ENCODE peak calls at places on chromosomes 13 and 19, in nine cellular contexts. D, T, Z, E, C, Q, S, V and R are unnamed samples.

GRCh38 chr13:23715762-23716235 is 145.6 kb downstream of the TNFRSF19 start:
- DNase-seq in D (no peak), T (no peak), Z (no peak), E (no peak), C (peak), Q (no peak), S (no peak), V (no peak), R (no peak)

GRCh38 chr19:1618157-1619093 is 13.2 kb upstream of the UQCR11 start:
- DNase-seq in D (peak), T (no peak), Z (no peak), E (no peak), C (peak), Q (no peak), S (no peak), V (no peak), R (no peak)

GRCh38 chr19:11752244-11752736 is 13.5 kb upstream of the ZNF823 start:
- DNase-seq in D (no peak), T (no peak), Z (no peak), E (no peak), C (no peak), Q (no peak), S (no peak), V (no peak), R (no peak)

GRCh38 chr13:20684535-20684934 is 19.0 kb upstream of the IL17D start:
- DNase-seq in D (no peak), T (no peak), Z (no peak), E (no peak), C (no peak), Q (no peak), S (no peak), V (no peak), R (no peak)

GRCh38 chr13:111658150-111659100 is 338.0 kb downstream of the TEX29 start:
- DNase-seq in D (no peak), T (no peak), Z (peak), E (peak), C (peak), Q (no peak), S (no peak), V (no peak), R (no peak)

GRCh38 chr13:77751513-77752456 is 54.3 kb downstream of the SLAIN1 start:
- DNase-seq in D (peak), T (no peak), Z (no peak), E (peak), C (peak), Q (no peak), S (no peak), V (no peak), R (no peak)

GRCh38 chr19:49559928-49560327 is 20.4 kb downstream of the NOSIP start:
- DNase-seq in D (no peak), T (no peak), Z (no peak), E (no peak), C (no peak), Q (no peak), S (no peak), V (no peak), R (no peak)

GRCh38 chr19:48053076-48053475 is 9.2 kb upstream of the CABP5 start:
- DNase-seq in D (no peak), T (no peak), Z (no peak), E (no peak), C (no peak), Q (no peak), S (no peak), V (no peak), R (no peak)

GRCh38 chr13:26019881-26020535 is 31.8 kb downstream of the SHISA2 start:
- DNase-seq in D (no peak), T (no peak), Z (no peak), E (no peak), C (no peak), Q (no peak), S (peak), V (no peak), R (no peak)

GRCh38 chr19:12974301-12975220 is 5.2 kb downstream of the DAND5 start:
- DNase-seq in D (no peak), T (no peak), Z (no peak), E (peak), C (no peak), Q (no peak), S (no peak), V (peak), R (no peak)

GRCh38 chr13:37701306-37701705 is 102.7 kb upstream of the POSTN start:
- DNase-seq in D (no peak), T (no peak), Z (no peak), E (no peak), C (no peak), Q (no peak), S (no peak), V (no peak), R (no peak)